ENCODE peak calls at places on chromosomes 6 and 20, in six cellular contexts. Z is SK-N-SH, P is H1, N is HCT116, R is HepG2, A is GM12878. Y is an unnamed sample.

GRCh38 chr20:25221592-25222460 is 26.1 kb upstream of the PYGB start:
- DNase-seq in P (no peak), R (no peak), N (no peak), A (no peak), Z (no peak), Y (no peak)

GRCh38 chr20:48451401-48451800 is 376.4 kb downstream of the PREX1 start:
- DNase-seq in Z (no peak), P (no peak), R (no peak), N (no peak), A (no peak), Y (no peak)

GRCh38 chr20:39873286-39873685 is 815.8 kb downstream of the MAFB start:
- DNase-seq in N (no peak), R (no peak), A (no peak), Z (no peak), P (no peak), Y (no peak)

GRCh38 chr6:42845327-42845694 is 34.1 kb upstream of the RPL7L1 start:
- DNase-seq in A (no peak), N (no peak), P (no peak), R (peak; percentile 94), Z (no peak), Y (no peak)

GRCh38 chr20:18052856-18053255 is 4.9 kb downstream of the OVOL2 start:
- DNase-seq in P (no peak), N (no peak), Z (no peak), A (no peak), R (no peak), Y (no peak)

GRCh38 chr6:10248378-10248843 is 166.5 kb downstream of the TFAP2A start:
- DNase-seq in A (no peak), N (no peak), P (no peak), Z (no peak), R (no peak), Y (no peak)

GRCh38 chr6:158854214-158855101 is 35.3 kb upstream of the EZR start:
- DNase-seq in P (no peak), Z (no peak), A (no peak), N (no peak), R (peak; percentile 35), Y (no peak)

GRCh38 chr6:53503060-53503459 is 41.8 kb downstream of the GCLC start:
- DNase-seq in Z (no peak), R (no peak), P (no peak), N (no peak), A (no peak), Y (no peak)

GRCh38 chr6:122726649-122727048 is 52.9 kb upstream of the FABP7 start:
- DNase-seq in A (no peak), N (no peak), P (no peak), Z (peak; percentile 2), R (peak; percentile 19), Y (no peak)

GRCh38 chr20:45339084-45339483 is 9.1 kb downstream of the SDC4 start:
- DNase-seq in A (no peak), Z (no peak), N (no peak), R (no peak), P (no peak), Y (peak; percentile 1)

GRCh38 chr6:40116829-40117228 is 182.6 kb upstream of the MOCS1 start:
- DNase-seq in Z (no peak), A (no peak), R (no peak), N (no peak), P (no peak), Y (no peak)

GRCh38 chr20:62208805-62209755 is 11.0 kb downstream of the HRH3 start:
- DNase-seq in N (no peak), P (no peak), R (peak; percentile 63), A (no peak), Z (peak; percentile 42), Y (no peak)

GRCh38 chr6:17394192-17394611 is 807 bp downstream of the CAP2 start:
- DNase-seq in R (peak; percentile 71), A (no peak), Z (no peak), N (peak; percentile 64), P (no peak), Y (peak; percentile 63)

GRCh38 chr20:50720582-50720981 is 10.8 kb upstream of the PARD6B start:
- DNase-seq in A (no peak), R (no peak), Z (no peak), P (no peak), N (no peak), Y (no peak)

GRCh38 chr20:24584078-24584477 is 114.6 kb downstream of the SYNDIG1 start:
- DNase-seq in A (no peak), P (no peak), N (no peak), Z (no peak), R (no peak), Y (no peak)

GRCh38 chr6:227074-227782 is 65.1 kb upstream of the DUSP22 start:
- DNase-seq in Z (no peak), A (peak; percentile 95), P (no peak), N (no peak), R (no peak), Y (no peak)

GRCh38 chr6:163398104-163398503 is 16.4 kb upstream of the QKI start:
- DNase-seq in P (no peak), Z (no peak), N (no peak), R (no peak), A (no peak), Y (no peak)

GRCh38 chr6:19311786-19312185 is 525.4 kb upstream of the ID4 start:
- DNase-seq in R (no peak), Z (no peak), A (no peak), P (peak; percentile 10), N (no peak), Y (no peak)

GRCh38 chr20:31663838-31664695 is 26.4 kb downstream of the COX4I2 start:
- DNase-seq in A (no peak), P (no peak), N (no peak), R (peak; percentile 97), Z (no peak), Y (peak; percentile 74)

GRCh38 chr6:93391982-93392381 is 27.4 kb downstream of the EPHA7 start:
- DNase-seq in R (no peak), Z (no peak), N (no peak), P (no peak), A (no peak), Y (no peak)

GRCh38 chr6:34891296-34891695 is 2.2 kb downstream of the ANKS1A start:
- DNase-seq in P (no peak), Z (no peak), N (no peak), R (no peak), A (no peak), Y (no peak)

GRCh38 chr6:34890526-34890910 is 1.5 kb downstream of the ANKS1A start:
- DNase-seq in P (no peak), N (no peak), R (no peak), Z (no peak), A (no peak), Y (no peak)

GRCh38 chr6:34897130-34897529 is 8.1 kb downstream of the ANKS1A start:
- DNase-seq in Z (no peak), R (no peak), A (no peak), N (no peak), P (no peak), Y (no peak)

GRCh38 chr6:34897708-34898107 is 8.7 kb downstream of the ANKS1A start:
- DNase-seq in P (no peak), N (no peak), R (no peak), A (no peak), Z (no peak), Y (no peak)

DNA sequence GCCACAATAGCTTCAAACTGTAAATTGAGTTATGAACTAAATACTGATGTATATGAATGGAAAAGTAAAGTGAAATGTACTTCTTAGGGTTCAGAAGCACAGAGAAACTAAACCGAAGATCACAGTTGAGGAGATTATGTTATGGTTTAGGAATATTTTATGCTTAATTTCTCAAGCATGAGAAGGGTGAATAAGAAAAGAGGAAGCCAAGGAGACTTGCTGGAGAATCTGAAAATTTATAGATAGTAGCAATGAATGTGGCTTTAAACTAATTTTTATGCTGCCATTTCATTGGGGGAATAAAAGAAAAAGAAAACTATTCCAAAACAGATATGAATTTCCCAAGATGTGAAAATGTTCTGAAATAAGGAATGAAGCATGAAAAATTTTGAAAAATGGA is 5.6 kb downstream of the ANKS1A start:
- DNase-seq in R (no peak), A (no peak), P (no peak), N (no peak), Z (no peak), Y (no peak)
- TF ChIP-seq JUND in R (no peak), A (no peak), P (no peak), N (no peak), Z (no peak), Y (no peak)

GRCh38 chr6:135382182-135382628 is 115.3 kb downstream of the AHI1 start:
- DNase-seq in N (no peak), Z (no peak), A (peak; percentile 37), R (no peak), P (no peak), Y (no peak)
- TF ChIP-seq JUND in N (no peak), Z (no peak), A (peak; percentile 46), R (no peak), P (no peak), Y (no peak)

DNA sequence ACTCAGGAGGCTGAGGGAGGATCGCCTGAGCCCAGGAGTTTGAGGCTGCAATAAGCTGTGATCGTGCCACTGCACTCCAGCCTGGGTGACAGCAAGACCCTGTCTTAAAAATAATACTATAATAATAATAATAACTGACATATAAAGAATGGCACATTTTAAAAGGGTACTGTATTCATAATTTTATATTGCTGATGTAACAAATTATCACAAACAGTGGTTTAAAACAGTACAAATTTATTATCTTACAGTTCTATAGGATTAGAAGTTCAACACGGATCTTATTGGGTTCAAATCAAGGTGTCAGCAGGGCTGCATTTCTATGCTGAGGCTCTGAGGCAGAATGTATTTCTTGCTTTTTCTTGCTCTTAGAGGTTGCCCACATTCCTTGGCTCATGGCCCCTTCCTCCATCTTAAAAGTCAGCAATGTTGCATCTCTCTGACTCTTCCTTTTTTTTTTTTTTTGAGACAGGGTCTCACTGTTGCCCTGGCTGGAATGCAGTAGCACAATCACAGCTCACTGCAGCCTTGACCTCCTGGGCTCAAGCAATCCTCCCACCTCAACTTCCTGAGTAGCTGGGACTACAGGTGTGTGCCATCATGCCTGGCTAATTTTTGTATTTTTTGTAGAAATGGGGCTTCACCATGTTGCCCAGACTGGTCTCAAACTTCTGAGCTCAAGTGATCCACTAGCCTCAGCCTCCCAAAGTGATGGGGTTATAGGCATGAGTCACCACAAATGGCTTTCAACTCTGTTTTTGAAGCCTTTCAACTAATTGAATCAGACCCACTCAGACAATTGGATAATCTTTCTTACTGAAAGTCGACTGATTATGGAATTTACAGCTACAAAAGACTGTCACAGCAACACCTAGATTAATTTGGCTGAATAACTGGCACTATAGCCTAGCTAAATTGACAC is 22.8 kb upstream of the SRSF3 start:
- DNase-seq in A (no peak), R (no peak), Z (no peak), N (no peak), P (no peak), Y (no peak)
- TF ChIP-seq JUND in A (no peak), R (no peak), Z (no peak), N (no peak), P (no peak), Y (no peak)

GRCh38 chr20:38633577-38634093 is 32.0 kb downstream of the ARHGAP40 start:
- DNase-seq in A (no peak), R (peak; percentile 71), Z (peak; percentile 86), P (peak; percentile 51), N (peak; percentile 44), Y (peak; percentile 77)
- TF ChIP-seq JUND in A (no peak), R (no peak), Z (no peak), P (no peak), N (no peak), Y (no peak)

DNA sequence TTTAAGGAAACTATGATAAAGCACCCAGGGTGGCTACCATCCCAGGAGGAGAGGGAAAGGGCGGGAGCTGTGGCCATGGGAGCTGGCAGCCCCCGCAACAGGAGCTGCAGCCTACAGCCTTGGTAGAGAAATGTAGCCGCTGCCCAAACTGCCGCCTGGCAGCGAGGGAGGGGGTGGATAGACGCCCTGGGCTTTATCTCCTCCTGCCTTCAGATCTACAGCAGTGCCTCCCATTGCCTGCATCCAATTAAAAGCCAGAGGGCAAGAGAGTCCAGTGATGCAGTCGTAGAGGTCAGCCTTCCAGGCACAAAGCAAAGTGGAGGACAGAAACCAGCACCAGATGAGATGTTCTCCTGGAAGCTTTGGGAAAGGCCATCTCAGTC is 35.0 kb upstream of the ZFAND3 start:
- DNase-seq in R (no peak), P (no peak), Z (peak; percentile 85), N (no peak), A (no peak), Y (no peak)
- TF ChIP-seq JUND in R (no peak), P (no peak), Z (no peak), N (no peak), A (no peak), Y (no peak)

Y was measured in T47D.